ENCODE peak calls at places on chromosomes 5 and 9, in four cellular contexts. One of them, this sample, is unnamed.
A peak's percentile ranks its signal among the peaks of the same experiment; 100 is the strongest.

GRCh38 chr5:179912951-179913350 is 5.3 kb upstream of the TBC1D9B start:
- DNase-seq in MM.1S: no peak
- DNase-seq in pancreas: no peak
- DNase-seq in heart left ventricle: no peak
- DNase-seq in this sample: no peak

GRCh38 chr5:32600057-32600622 is 14.8 kb downstream of the SUB1 start:
- DNase-seq in MM.1S: no peak
- DNase-seq in pancreas: no peak
- DNase-seq in heart left ventricle: no peak
- DNase-seq in this sample: no peak

GRCh38 chr5:58751222-58751621 is 168.3 kb downstream of the RAB3C start:
- DNase-seq in MM.1S: no peak
- DNase-seq in pancreas: no peak
- DNase-seq in heart left ventricle: no peak
- DNase-seq in this sample: no peak

GRCh38 chr9:109062543-109062942 is 49.2 kb upstream of the CTNNAL1 start:
- DNase-seq in MM.1S: no peak
- DNase-seq in pancreas: no peak
- DNase-seq in heart left ventricle: no peak
- DNase-seq in this sample: no peak

GRCh38 chr5:3854069-3854741 is 258.6 kb downstream of the IRX1 start:
- DNase-seq in MM.1S: no peak
- DNase-seq in pancreas: no peak
- DNase-seq in heart left ventricle: peak; percentile 81
- DNase-seq in this sample: no peak

GRCh38 chr5:95731571-95732554 is 727 bp downstream of the RHOBTB3 start:
- DNase-seq in MM.1S: no peak
- DNase-seq in pancreas: peak; percentile 87
- DNase-seq in heart left ventricle: peak; percentile 70
- DNase-seq in this sample: peak; percentile 80

GRCh38 chr5:150251504-150251903 is 38.1 kb downstream of the CAMK2A start:
- DNase-seq in MM.1S: no peak
- DNase-seq in pancreas: no peak
- DNase-seq in heart left ventricle: no peak
- DNase-seq in this sample: no peak

GRCh38 chr9:110133608-110134214 is 74.2 kb downstream of the C9orf152 start:
- DNase-seq in MM.1S: no peak
- DNase-seq in pancreas: no peak
- DNase-seq in heart left ventricle: no peak
- DNase-seq in this sample: no peak

GRCh38 chr5:55923177-55923872 is 71.4 kb downstream of the IL6ST start:
- DNase-seq in MM.1S: peak; percentile 28
- DNase-seq in pancreas: no peak
- DNase-seq in heart left ventricle: peak; percentile 34
- DNase-seq in this sample: no peak

GRCh38 chr9:92483896-92484545 is 1.7 kb upstream of the ASPN start:
- DNase-seq in MM.1S: no peak
- DNase-seq in pancreas: no peak
- DNase-seq in heart left ventricle: no peak
- DNase-seq in this sample: no peak

GRCh38 chr9:79945495-79945894 is 373.7 kb downstream of the TLE4 start:
- DNase-seq in MM.1S: no peak
- DNase-seq in pancreas: no peak
- DNase-seq in heart left ventricle: no peak
- DNase-seq in this sample: no peak

GRCh38 chr9:123099042-123099441 is 65.6 kb downstream of the GPR21 start:
- DNase-seq in MM.1S: no peak
- DNase-seq in pancreas: no peak
- DNase-seq in heart left ventricle: no peak
- DNase-seq in this sample: no peak

GRCh38 chr5:15995206-15996052 is 184.2 kb downstream of the MARCHF11 start:
- DNase-seq in MM.1S: peak; percentile 59
- DNase-seq in pancreas: no peak
- DNase-seq in heart left ventricle: no peak
- DNase-seq in this sample: no peak

DNA sequence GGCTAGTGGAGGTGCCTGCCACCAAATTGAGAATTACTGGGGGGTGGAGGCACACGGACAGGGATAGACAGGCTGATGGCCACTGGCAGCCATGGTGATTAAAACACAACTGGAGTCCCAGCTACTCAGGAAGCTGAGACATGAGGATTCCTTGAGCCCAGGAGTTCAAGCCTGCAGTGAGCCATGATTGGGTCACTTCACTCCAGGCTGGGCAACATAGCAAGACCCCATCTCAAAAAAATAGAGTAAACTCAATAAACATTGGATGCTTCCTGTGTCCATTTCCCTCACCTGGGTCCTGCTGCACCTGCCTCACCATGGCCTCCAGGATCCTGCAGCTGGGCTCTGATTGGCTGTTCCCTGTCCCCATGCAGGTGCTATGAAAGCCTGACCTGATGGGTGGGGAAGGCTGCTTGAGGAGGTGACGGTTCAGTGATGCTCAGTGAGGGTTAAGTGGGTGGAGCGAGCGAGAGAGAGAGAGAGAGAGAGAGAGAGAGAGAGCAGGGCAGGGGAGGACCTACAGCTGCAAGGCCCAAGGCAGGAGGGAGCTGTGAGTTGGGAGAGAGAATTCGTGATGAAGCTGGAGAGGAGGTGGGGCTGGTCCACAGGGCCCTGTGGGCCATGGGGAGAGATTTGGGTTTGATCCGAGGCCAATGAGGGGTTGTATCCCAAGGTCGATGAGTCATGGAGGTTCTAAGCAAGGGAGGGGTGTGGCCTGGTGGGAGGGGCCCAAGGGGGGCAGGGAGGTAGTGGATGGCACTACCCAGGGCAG is 36.7 kb upstream of the FUBP3 start:
- DNase-seq in MM.1S: no peak
- DNase-seq in pancreas: no peak
- DNase-seq in heart left ventricle: no peak
- DNase-seq in this sample: no peak
- H3K27me3 ChIP-seq in MM.1S: peaks cover 96% of the 10 kb centered on the region
- H3K27me3 ChIP-seq in pancreas: peaks cover 10% of the 10 kb centered on the region
- H3K27me3 ChIP-seq in heart left ventricle: peaks cover 7% of the 10 kb centered on the region
- H3K27me3 ChIP-seq in this sample: peaks cover 28% of the 10 kb centered on the region

GRCh38 chr5:123098767-123099513 is 9.9 kb downstream of the PRDM6 start:
- DNase-seq in MM.1S: no peak
- DNase-seq in pancreas: peak; percentile 66
- DNase-seq in heart left ventricle: no peak
- DNase-seq in this sample: no peak
- H3K4me3 ChIP-seq in MM.1S: no peak overlapping the region
- H3K4me3 ChIP-seq in pancreas: peak overlapping the region; percentile 39
- H3K4me3 ChIP-seq in heart left ventricle: no peak overlapping the region
- H3K4me3 ChIP-seq in this sample: no peak overlapping the region

GRCh38 chr9:137015540-137015930 is 12.5 kb downstream of the ABCA2 start:
- DNase-seq in MM.1S: no peak
- DNase-seq in pancreas: no peak
- DNase-seq in heart left ventricle: no peak
- DNase-seq in this sample: no peak
- H3K9me3 ChIP-seq in MM.1S: no peaks in the 10 kb centered on the region
- H3K9me3 ChIP-seq in pancreas: no peaks in the 10 kb centered on the region
- H3K9me3 ChIP-seq in heart left ventricle: no peaks in the 10 kb centered on the region
- H3K9me3 ChIP-seq in this sample: no peaks in the 10 kb centered on the region

GRCh38 chr9:126682113-126682810 is 68.5 kb downstream of the LMX1B start:
- DNase-seq in MM.1S: no peak
- DNase-seq in pancreas: no peak
- DNase-seq in heart left ventricle: no peak
- DNase-seq in this sample: no peak
- H3K27me3 ChIP-seq in MM.1S: peaks cover 87% of the 10 kb centered on the region
- H3K27me3 ChIP-seq in pancreas: peaks cover 3% of the 10 kb centered on the region
- H3K27me3 ChIP-seq in heart left ventricle: peaks cover 5% of the 10 kb centered on the region
- H3K27me3 ChIP-seq in this sample: peaks cover 60% of the 10 kb centered on the region

GRCh38 chr9:76688471-76689238 is 75.6 kb upstream of the PCA3 start:
- DNase-seq in MM.1S: no peak
- DNase-seq in pancreas: no peak
- DNase-seq in heart left ventricle: no peak
- DNase-seq in this sample: no peak

GRCh38 chr9:76692448-76693129 is 71.6 kb upstream of the PCA3 start:
- DNase-seq in MM.1S: no peak
- DNase-seq in pancreas: no peak
- DNase-seq in heart left ventricle: no peak
- DNase-seq in this sample: no peak

GRCh38 chr9:76691761-76692313 is 72.4 kb upstream of the PCA3 start:
- DNase-seq in MM.1S: no peak
- DNase-seq in pancreas: no peak
- DNase-seq in heart left ventricle: no peak
- DNase-seq in this sample: no peak

GRCh38 chr9:76687861-76688374 is 76.3 kb upstream of the PCA3 start:
- DNase-seq in MM.1S: no peak
- DNase-seq in pancreas: no peak
- DNase-seq in heart left ventricle: no peak
- DNase-seq in this sample: no peak

GRCh38 chr9:76690575-76691370 is 73.5 kb upstream of the PCA3 start:
- DNase-seq in MM.1S: no peak
- DNase-seq in pancreas: no peak
- DNase-seq in heart left ventricle: no peak
- DNase-seq in this sample: no peak
- H3K4me3 ChIP-seq in MM.1S: no peak overlapping the region
- H3K4me3 ChIP-seq in pancreas: no peak overlapping the region
- H3K4me3 ChIP-seq in heart left ventricle: no peak overlapping the region
- H3K4me3 ChIP-seq in this sample: no peak overlapping the region

GRCh38 chr9:61669352-61669751 is 479.5 kb downstream of the SPATA31A7 start:
- DNase-seq in MM.1S: no peak
- DNase-seq in pancreas: no peak
- DNase-seq in heart left ventricle: no peak
- DNase-seq in this sample: no peak

GRCh38 chr9:61666849-61667371 is 477.1 kb downstream of the SPATA31A7 start:
- DNase-seq in MM.1S: no peak
- DNase-seq in pancreas: peak; percentile 52
- DNase-seq in heart left ventricle: no peak
- DNase-seq in this sample: peak; percentile 45

GRCh38 chr9:61667559-61668121 is 477.8 kb downstream of the SPATA31A7 start:
- DNase-seq in MM.1S: no peak
- DNase-seq in pancreas: peak; percentile 56
- DNase-seq in heart left ventricle: no peak
- DNase-seq in this sample: peak; percentile 62

GRCh38 chr9:61670616-61671015 is 480.8 kb downstream of the SPATA31A7 start:
- DNase-seq in MM.1S: no peak
- DNase-seq in pancreas: no peak
- DNase-seq in heart left ventricle: no peak
- DNase-seq in this sample: peak; percentile 24

GRCh38 chr9:61668846-61669245 is 479.0 kb downstream of the SPATA31A7 start:
- DNase-seq in MM.1S: no peak
- DNase-seq in pancreas: peak; percentile 30
- DNase-seq in heart left ventricle: no peak
- DNase-seq in this sample: peak; percentile 36
- H3K9me3 ChIP-seq in MM.1S: no peaks in the 10 kb centered on the region
- H3K9me3 ChIP-seq in pancreas: no peaks in the 10 kb centered on the region
- H3K9me3 ChIP-seq in heart left ventricle: no peaks in the 10 kb centered on the region
- H3K9me3 ChIP-seq in this sample: no peaks in the 10 kb centered on the region

DNA sequence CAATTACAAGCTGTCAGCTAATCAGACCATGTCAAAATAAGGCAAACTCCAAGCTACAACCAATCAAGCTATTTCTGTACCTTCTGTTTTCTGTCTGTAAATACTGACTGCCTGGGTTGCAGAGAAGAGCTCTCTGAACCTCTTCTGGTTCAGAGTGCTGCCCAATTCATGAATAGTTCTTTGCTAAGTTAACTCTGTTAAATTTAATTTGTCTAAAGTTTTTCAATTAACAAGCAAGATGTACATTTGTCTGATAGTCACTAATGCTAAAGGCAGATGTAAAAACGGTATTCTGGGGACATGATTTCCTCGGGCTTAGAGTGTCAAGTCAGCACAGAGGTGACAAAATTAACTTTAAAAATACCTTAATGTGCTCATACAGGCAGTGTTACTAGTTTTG is 408.3 kb upstream of the CLINT1 start:
- DNase-seq in MM.1S: no peak
- DNase-seq in pancreas: no peak
- DNase-seq in heart left ventricle: no peak
- DNase-seq in this sample: no peak
- H3K27me3 ChIP-seq in MM.1S: no peaks in the 10 kb centered on the region
- H3K27me3 ChIP-seq in pancreas: no peaks in the 10 kb centered on the region
- H3K27me3 ChIP-seq in heart left ventricle: no peaks in the 10 kb centered on the region
- H3K27me3 ChIP-seq in this sample: no peaks in the 10 kb centered on the region

DNA sequence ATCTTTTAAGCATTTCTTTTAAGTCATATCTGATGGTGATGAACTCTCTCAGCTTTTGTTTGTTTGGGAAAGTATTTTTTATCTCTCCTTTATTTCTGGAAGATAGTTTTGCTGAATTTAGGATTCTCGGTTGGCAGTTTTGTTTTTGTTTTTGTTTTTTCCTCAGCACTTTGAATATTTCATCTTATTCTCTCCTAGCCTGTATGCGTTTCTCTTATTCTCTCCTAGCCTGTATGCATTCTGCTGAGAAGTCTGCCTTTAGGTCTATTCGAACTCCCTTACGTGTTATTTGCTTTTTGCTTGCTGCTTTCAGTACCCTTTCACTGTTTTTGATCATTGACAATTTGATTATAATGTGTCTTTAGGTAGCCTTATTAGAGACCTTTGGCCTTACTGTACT is 787.8 kb upstream of the FAM174A start:
- DNase-seq in MM.1S: no peak
- DNase-seq in pancreas: no peak
- DNase-seq in heart left ventricle: no peak
- DNase-seq in this sample: no peak
- H3K4me3 ChIP-seq in MM.1S: no peak overlapping the region
- H3K4me3 ChIP-seq in pancreas: no peak overlapping the region
- H3K4me3 ChIP-seq in heart left ventricle: no peak overlapping the region
- H3K4me3 ChIP-seq in this sample: no peak overlapping the region

This sample was measured in sigmoid colon.